ENCODE peak calls at places on chromosomes 12 and 14, in five cellular contexts. Y, L, U, X and J are unnamed samples.

GRCh38 chr12:23824358-23824757 is 125.1 kb downstream of the SOX5 start:
- DNase-seq in Y (no peak), X (no peak), U (no peak), L (no peak), J (no peak)

GRCh38 chr12:79217306-79217705 is 352.7 kb downstream of the SYT1 start:
- DNase-seq in U (no peak), X (no peak), Y (no peak), L (no peak), J (no peak)

GRCh38 chr12:53595212-53595611 is 31.0 kb downstream of the ATF7 start:
- DNase-seq in U (peak; percentile 46), Y (no peak), L (no peak), X (no peak), J (no peak)

GRCh38 chr14:75418779-75419768 is 8.7 kb upstream of the JDP2 start:
- DNase-seq in Y (peak; percentile 47), L (no peak), X (no peak), U (peak; percentile 73), J (peak; percentile 68)

GRCh38 chr14:22997676-22998323 is 12.1 kb downstream of the C14orf93 start:
- DNase-seq in X (no peak), L (no peak), Y (peak; percentile 78), U (peak; percentile 27), J (no peak)

GRCh38 chr14:77303417-77304156 is 17.1 kb downstream of the POMT2 start:
- DNase-seq in U (peak; percentile 33), Y (no peak), X (no peak), L (no peak), J (peak; percentile 89)

GRCh38 chr12:120064054-120064940 is 52.3 kb downstream of the RAB35 start:
- DNase-seq in X (no peak), L (no peak), U (no peak), Y (no peak), J (peak; percentile 30)

GRCh38 chr12:51631591-51631990 is 40.6 kb downstream of the SCN8A start:
- DNase-seq in X (no peak), U (no peak), Y (peak; percentile 22), L (no peak), J (peak; percentile 8)

GRCh38 chr14:102262894-102263462 is 42.0 kb downstream of the MOK start:
- DNase-seq in L (no peak), U (no peak), X (no peak), Y (peak; percentile 72), J (no peak)

GRCh38 chr12:128007250-128007649 is 259.7 kb upstream of the TMEM132C start:
- DNase-seq in U (no peak), X (no peak), L (no peak), Y (no peak), J (no peak)